ENCODE peak calls at places on chromosomes 12 and 14, in four cellular contexts. A is K562, C is mesenchymal stem cell, E is SJSA1. J is an unnamed sample. For H3K4me1, the result is how much of the 10 kb centered on the place peaks cover.

GRCh38 chr14:71675126-71675901 is 256.9 kb upstream of the RGS6 start:
- DNase-seq in A (no peak), C (no peak), E (no peak), J (no peak)

GRCh38 chr12:131280426-131280825 is 326.7 kb downstream of the ADGRD1 start:
- DNase-seq in A (no peak), C (no peak), E (no peak), J (no peak)

GRCh38 chr14:85332401-85332800 is 197.5 kb upstream of the FLRT2 start:
- DNase-seq in A (no peak), C (no peak), E (no peak), J (no peak)

GRCh38 chr14:104875811-104876210 is 10.7 kb downstream of the CEP170B start:
- DNase-seq in A (no peak), C (no peak), E (no peak), J (no peak)

GRCh38 chr14:102644523-102644922 is 52.1 kb downstream of the RCOR1 start:
- DNase-seq in A (no peak), C (no peak), E (no peak), J (no peak)

GRCh38 chr14:103136388-103137271 is 13.4 kb downstream of the TNFAIP2 start:
- DNase-seq in A (peak), C (peak), E (peak), J (peak)

GRCh38 chr14:61514927-61515326 is 180.4 kb upstream of the HIF1A start:
- DNase-seq in A (no peak), C (no peak), E (no peak), J (no peak)

GRCh38 chr12:1629338-1630080 is 478 bp downstream of the WNT5B start:
- DNase-seq in A (no peak), C (no peak), E (no peak), J (no peak)

GRCh38 chr14:68630611-68631013 is 162.3 kb downstream of the ZFP36L1 start:
- DNase-seq in A (no peak), C (no peak), E (no peak), J (peak)

GRCh38 chr12:41254546-41254945 is 66.4 kb downstream of the PDZRN4 start:
- DNase-seq in A (no peak), C (peak), E (no peak), J (no peak)

GRCh38 chr12:116594325-116595038 is 35.3 kb downstream of the MAP1LC3B2 start:
- DNase-seq in A (no peak), C (no peak), E (no peak), J (no peak)

GRCh38 chr12:122116707-122117535 is 38.4 kb downstream of the MLXIP start:
- DNase-seq in A (no peak), C (no peak), E (no peak), J (no peak)

GRCh38 chr12:49548822-49549648 is 10.2 kb downstream of the KCNH3 start:
- DNase-seq in A (peak), C (peak), E (no peak), J (peak)

GRCh38 chr14:104138098-104138890 is at the start of gene KIF26A:
- DNase-seq in A (peak), C (peak), E (peak), J (no peak)

GRCh38 chr14:55233591-55233990 is 37.6 kb upstream of the FBXO34 start:
- DNase-seq in A (no peak), C (no peak), E (no peak), J (no peak)

GRCh38 chr14:68476212-68476964 is 316.5 kb downstream of the ZFP36L1 start:
- DNase-seq in A (no peak), C (peak), E (peak), J (peak)

GRCh38 chr12:85866929-85867776 is 6.9 kb upstream of the NTS start:
- DNase-seq in A (peak), C (peak), E (peak), J (peak)

GRCh38 chr14:50800032-50800431 is 30.9 kb downstream of the NIN start:
- DNase-seq in A (no peak), C (peak), E (no peak), J (peak)

GRCh38 chr14:104134061-104134965 is 4.1 kb upstream of the KIF26A start:
- DNase-seq in A (no peak), C (no peak), E (no peak), J (no peak)

GRCh38 chr14:100135073-100135472 is 24.4 kb downstream of the DEGS2 start:
- DNase-seq in A (no peak), C (no peak), E (no peak), J (no peak)

GRCh38 chr14:94390372-94391086 is 2.1 kb upstream of the SERPINA1 start:
- DNase-seq in A (no peak), C (no peak), E (peak), J (no peak)

GRCh38 chr12:90712671-90713070 is 242.3 kb downstream of the CCER1 start:
- DNase-seq in A (no peak), C (peak), E (no peak), J (no peak)

GRCh38 chr14:99624971-99625370 is 20.0 kb upstream of the HHIPL1 start:
- DNase-seq in A (no peak), C (no peak), E (no peak), J (no peak)

GRCh38 chr12:130805635-130806034 is 33.4 kb downstream of the STX2 start:
- DNase-seq in A (no peak), C (no peak), E (no peak), J (no peak)

GRCh38 chr12:94100254-94100653 is 48.1 kb upstream of the PLXNC1 start:
- DNase-seq in A (peak), C (no peak), E (no peak), J (peak)

GRCh38 chr12:75487310-75487709 is 6.8 kb downstream of the GLIPR1 start:
- DNase-seq in A (no peak), C (no peak), E (no peak), J (no peak)

GRCh38 chr14:63727231-63727735 is 582 bp downstream of the SGPP1 start:
- DNase-seq in A (peak), C (peak), E (no peak), J (peak)

GRCh38 chr12:113815031-113815430 is 151.1 kb downstream of the RBM19 start:
- DNase-seq in A (no peak), C (no peak), E (no peak), J (no peak)

GRCh38 chr12:50326636-50327284 is 43.4 kb upstream of the LIMA1 start:
- DNase-seq in A (no peak), C (no peak), E (peak), J (peak)

GRCh38 chr14:22848391-22849164 is 12.2 kb downstream of the MMP14 start:
- DNase-seq in A (no peak), C (peak), E (peak), J (peak)

GRCh38 chr14:102688290-102688689 is 89.0 kb upstream of the TRAF3 start:
- DNase-seq in A (no peak), C (peak), E (no peak), J (no peak)

GRCh38 chr14:90777358-90777757 is 38.9 kb downstream of the TTC7B start:
- DNase-seq in A (no peak), C (no peak), E (no peak), J (no peak)

GRCh38 chr12:1104088-1104800 is 113.2 kb downstream of the ERC1 start:
- DNase-seq in A (no peak), C (no peak), E (no peak), J (no peak)

GRCh38 chr14:91482278-91483023 is 27.7 kb downstream of the PPP4R3A start:
- DNase-seq in A (no peak), C (peak), E (no peak), J (peak)

GRCh38 chr12:76740501-76740900 is 23.4 kb upstream of the ZDHHC17 start:
- DNase-seq in A (no peak), C (no peak), E (no peak), J (no peak)

GRCh38 chr12:2376855-2377657 is 324.3 kb downstream of the CACNA1C start:
- DNase-seq in A (no peak), C (no peak), E (no peak), J (no peak)

GRCh38 chr12:31931796-31932715 is 27.2 kb upstream of the RESF1 start:
- DNase-seq in A (no peak), C (peak), E (no peak), J (no peak)
- H3K4me1 ChIP-seq in A (under half), C (under half), E (under half), J (under half)

GRCh38 chr12:22538336-22538735 is 6.0 kb downstream of the C2CD5 start:
- DNase-seq in A (no peak), C (peak), E (no peak), J (peak)
- H3K4me1 ChIP-seq in A (under half), C (under half), E (under half), J (under half)

GRCh38 chr14:31196839-31197477 is 10.6 kb downstream of the HECTD1 start:
- DNase-seq in A (peak), C (no peak), E (no peak), J (no peak)

GRCh38 chr14:31190717-31191263 is 16.8 kb downstream of the HECTD1 start:
- DNase-seq in A (no peak), C (no peak), E (no peak), J (no peak)

GRCh38 chr14:31194661-31195060 is 12.9 kb downstream of the HECTD1 start:
- DNase-seq in A (no peak), C (no peak), E (no peak), J (peak)

GRCh38 chr14:31197671-31198070 is 9.9 kb downstream of the HECTD1 start:
- DNase-seq in A (no peak), C (no peak), E (no peak), J (no peak)

GRCh38 chr14:31194095-31194494 is 13.5 kb downstream of the HECTD1 start:
- DNase-seq in A (no peak), C (peak), E (peak), J (peak)
- H3K4me1 ChIP-seq in A (under half), C (under half), E (under half), J (under half)

GRCh38 chr12:56296207-56296785 is 3.8 kb downstream of the CS start:
- DNase-seq in A (no peak), C (no peak), E (no peak), J (no peak)
- H3K4me1 ChIP-seq in A (under half), C (under half), E (under half), J (under half)

GRCh38 chr12:6222009-6222702 is 22.0 kb downstream of the CD9 start:
- DNase-seq in A (no peak), C (peak), E (no peak), J (peak)

GRCh38 chr12:6223545-6223944 is 23.3 kb downstream of the CD9 start:
- DNase-seq in A (no peak), C (no peak), E (no peak), J (no peak)

GRCh38 chr12:6218526-6218925 is 18.3 kb downstream of the CD9 start:
- DNase-seq in A (no peak), C (no peak), E (no peak), J (no peak)

GRCh38 chr12:6219980-6220379 is 19.8 kb downstream of the CD9 start:
- DNase-seq in A (no peak), C (no peak), E (no peak), J (no peak)

DNA sequence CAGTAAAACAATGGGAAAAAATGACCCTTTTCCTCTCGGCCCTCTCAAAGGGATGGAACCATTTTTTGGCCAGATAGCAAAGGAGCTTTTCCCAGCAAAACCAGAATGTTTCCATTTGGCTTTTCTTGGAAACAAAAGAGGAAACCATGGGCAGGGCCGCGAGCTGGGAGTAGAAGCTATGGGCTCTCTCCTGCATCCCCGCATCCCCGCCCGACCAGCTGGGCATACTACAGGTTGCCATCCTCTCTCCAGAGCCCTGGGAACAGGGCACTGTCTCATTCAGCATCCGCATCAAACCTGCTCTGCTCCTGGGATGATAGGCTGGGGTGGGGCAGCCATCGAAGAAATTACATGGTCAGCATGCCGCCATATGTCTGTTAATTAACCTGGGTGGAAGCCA is 20.9 kb downstream of the CD9 start:
- DNase-seq in A (no peak), C (no peak), E (no peak), J (no peak)
- H3K4me1 ChIP-seq in A (under half), C (under half), E (half or more), J (under half)

J was measured in fibroblast of lung.